ENCODE peak calls at places on chromosomes 6 and 20, in four cellular contexts. One of them, this sample, is unnamed.
A peak's percentile ranks its signal among the peaks of the same experiment; 100 is the strongest.

GRCh38 chr6:143107440-143107839 is 46.8 kb downstream of the AIG1 start:
- DNase-seq in B cell: no peak
- DNase-seq in right cardiac atrium: no peak
- DNase-seq in M059J: no peak
- DNase-seq in this sample: no peak

GRCh38 chr6:158047120-158047518 is 65.5 kb downstream of the SYNJ2 start:
- DNase-seq in M059J: peak; percentile 71
- DNase-seq in B cell: no peak
- DNase-seq in right cardiac atrium: no peak
- DNase-seq in this sample: no peak

GRCh38 chr20:1304711-1305515 is 24.0 kb downstream of the SDCBP2 start:
- DNase-seq in B cell: no peak
- DNase-seq in right cardiac atrium: no peak
- DNase-seq in M059J: no peak
- DNase-seq in this sample: no peak

GRCh38 chr6:154614101-154614500 is 103.6 kb upstream of the CNKSR3 start:
- DNase-seq in B cell: no peak
- DNase-seq in right cardiac atrium: no peak
- DNase-seq in M059J: peak; percentile 57
- DNase-seq in this sample: no peak

GRCh38 chr6:150293423-150294280 is 75.2 kb upstream of the IYD start:
- DNase-seq in M059J: peak; percentile 34
- DNase-seq in B cell: no peak
- DNase-seq in right cardiac atrium: no peak
- DNase-seq in this sample: no peak

GRCh38 chr6:21596379-21597242 is 3.1 kb downstream of the SOX4 start:
- DNase-seq in M059J: peak; percentile 81
- DNase-seq in right cardiac atrium: peak; percentile 85
- DNase-seq in B cell: peak; percentile 50
- DNase-seq in this sample: no peak

GRCh38 chr6:1930356-1930755 is 315.0 kb downstream of the GMDS start:
- DNase-seq in right cardiac atrium: no peak
- DNase-seq in M059J: no peak
- DNase-seq in B cell: no peak
- DNase-seq in this sample: no peak

GRCh38 chr20:50903353-50904051 is 27.7 kb downstream of the ADNP start:
- DNase-seq in B cell: no peak
- DNase-seq in right cardiac atrium: no peak
- DNase-seq in M059J: no peak
- DNase-seq in this sample: no peak

GRCh38 chr20:58237318-58238182 is 9.1 kb upstream of the ANKRD60 start:
- DNase-seq in M059J: peak; percentile 85
- DNase-seq in right cardiac atrium: no peak
- DNase-seq in B cell: no peak
- DNase-seq in this sample: no peak

GRCh38 chr20:4813076-4813838 is 91.5 kb downstream of the PRND start:
- DNase-seq in M059J: no peak
- DNase-seq in right cardiac atrium: peak; percentile 74
- DNase-seq in B cell: peak; percentile 90
- DNase-seq in this sample: no peak

GRCh38 chr20:62136283-62137091 is 6.7 kb downstream of the PSMA7 start:
- DNase-seq in B cell: peak; percentile 83
- DNase-seq in M059J: peak; percentile 78
- DNase-seq in right cardiac atrium: peak; percentile 85
- DNase-seq in this sample: peak; percentile 44

GRCh38 chr6:80489911-80490635 is 383.6 kb downstream of the BCKDHB start:
- DNase-seq in right cardiac atrium: no peak
- DNase-seq in B cell: no peak
- DNase-seq in M059J: peak; percentile 60
- DNase-seq in this sample: no peak

GRCh38 chr6:112117554-112117953 is 30.2 kb downstream of the FAM229B start:
- DNase-seq in M059J: peak; percentile 91
- DNase-seq in B cell: no peak
- DNase-seq in right cardiac atrium: no peak
- DNase-seq in this sample: no peak

GRCh38 chr6:100171533-100172321 is 177.7 kb upstream of the MCHR2 start:
- DNase-seq in B cell: no peak
- DNase-seq in right cardiac atrium: no peak
- DNase-seq in M059J: peak; percentile 91
- DNase-seq in this sample: no peak

GRCh38 chr20:8735674-8736073 is 333.2 kb upstream of the PLCB4 start:
- DNase-seq in M059J: no peak
- DNase-seq in right cardiac atrium: no peak
- DNase-seq in B cell: no peak
- DNase-seq in this sample: no peak

GRCh38 chr6:42403415-42403814 is 48.3 kb downstream of the TRERF1 start:
- DNase-seq in B cell: no peak
- DNase-seq in right cardiac atrium: no peak
- DNase-seq in M059J: peak; percentile 46
- DNase-seq in this sample: no peak

GRCh38 chr20:6966721-6967120 is 199.2 kb downstream of the BMP2 start:
- DNase-seq in M059J: peak; percentile 5
- DNase-seq in B cell: no peak
- DNase-seq in right cardiac atrium: no peak
- DNase-seq in this sample: no peak

GRCh38 chr20:10637062-10637559 is 36.7 kb downstream of the JAG1 start:
- DNase-seq in B cell: no peak
- DNase-seq in M059J: peak; percentile 95
- DNase-seq in right cardiac atrium: peak; percentile 73
- DNase-seq in this sample: no peak

GRCh38 chr6:166411271-166411670 is 28.5 kb upstream of the MPC1 start:
- DNase-seq in right cardiac atrium: no peak
- DNase-seq in M059J: no peak
- DNase-seq in B cell: no peak
- DNase-seq in this sample: no peak

GRCh38 chr6:169188051-169188863 is 65.4 kb downstream of the THBS2 start:
- DNase-seq in M059J: peak; percentile 96
- DNase-seq in B cell: no peak
- DNase-seq in right cardiac atrium: no peak
- DNase-seq in this sample: no peak

GRCh38 chr6:108565091-108565766 is 4.5 kb downstream of the FOXO3 start:
- DNase-seq in B cell: peak; percentile 82
- DNase-seq in M059J: peak; percentile 89
- DNase-seq in right cardiac atrium: no peak
- DNase-seq in this sample: no peak

GRCh38 chr20:41037172-41037571 is 8.6 kb downstream of the TOP1 start:
- DNase-seq in B cell: no peak
- DNase-seq in right cardiac atrium: no peak
- DNase-seq in M059J: no peak
- DNase-seq in this sample: no peak

GRCh38 chr6:164832410-164832809 is 477.0 kb downstream of the C6orf118 start:
- DNase-seq in M059J: no peak
- DNase-seq in right cardiac atrium: no peak
- DNase-seq in B cell: no peak
- DNase-seq in this sample: no peak

GRCh38 chr6:54719633-54720032 is 126.9 kb upstream of the FAM83B start:
- DNase-seq in B cell: no peak
- DNase-seq in M059J: no peak
- DNase-seq in right cardiac atrium: no peak
- DNase-seq in this sample: no peak

GRCh38 chr20:24971702-24972101 is 20.8 kb downstream of the APMAP start:
- DNase-seq in M059J: no peak
- DNase-seq in right cardiac atrium: no peak
- DNase-seq in B cell: no peak
- DNase-seq in this sample: no peak